ENCODE peak calls at places on chromosomes 2 and 18, in four cellular contexts. Y, W, H and K are unnamed samples.

GRCh38 chr2:86331391-86331790 is 6.0 kb downstream of the REEP1 start:
- DNase-seq in Y (no peak), W (no peak), H (no peak), K (no peak)

GRCh38 chr2:108377815-108378630 is at the start of gene SULT1C4:
- DNase-seq in Y (no peak), W (no peak), H (peak; percentile 66), K (no peak)

GRCh38 chr18:35697869-35698268 is 116.3 kb downstream of the GALNT1 start:
- DNase-seq in Y (no peak), W (no peak), H (no peak), K (no peak)

GRCh38 chr2:15844099-15844801 is 96.1 kb upstream of the MYCN start:
- DNase-seq in Y (no peak), W (no peak), H (no peak), K (no peak)

GRCh38 chr2:65662654-65663432 is 230.4 kb upstream of the SPRED2 start:
- DNase-seq in Y (no peak), W (no peak), H (peak; percentile 93), K (no peak)

GRCh38 chr2:119491776-119492525 is 32.3 kb downstream of the SCTR start:
- DNase-seq in Y (peak; percentile 49), W (no peak), H (peak; percentile 71), K (no peak)

GRCh38 chr2:235950473-235950809 is 217.7 kb downstream of the GBX2 start:
- DNase-seq in Y (no peak), W (no peak), H (no peak), K (no peak)

GRCh38 chr2:37338933-37339332 is 5.5 kb upstream of the QPCT start:
- DNase-seq in Y (no peak), W (no peak), H (no peak), K (no peak)

GRCh38 chr2:120647487-120647886 is 88.2 kb upstream of the GLI2 start:
- DNase-seq in Y (peak; percentile 21), W (no peak), H (peak; percentile 89), K (no peak)

GRCh38 chr2:239223029-239223329 is 177.8 kb downstream of the HDAC4 start:
- DNase-seq in Y (no peak), W (no peak), H (peak; percentile 78), K (no peak)

GRCh38 chr2:10236571-10237391 is 65.9 kb upstream of the HPCAL1 start:
- DNase-seq in Y (no peak), W (no peak), H (no peak), K (no peak)

GRCh38 chr2:76684762-76685161 is 837.4 kb downstream of the LRRTM4 start:
- DNase-seq in Y (no peak), W (no peak), H (no peak), K (no peak)

GRCh38 chr2:197122821-197123220 is 187.8 kb downstream of the ANKRD44 start:
- DNase-seq in Y (no peak), W (no peak), H (no peak), K (no peak)

GRCh38 chr2:26292646-26293045 is 47.9 kb downstream of the HADHB start:
- DNase-seq in Y (no peak), W (no peak), H (peak; percentile 62), K (no peak)

GRCh38 chr18:74745658-74746403 is 148.2 kb downstream of the ZNF407 start:
- DNase-seq in Y (peak; percentile 40), W (no peak), H (peak; percentile 86), K (peak; percentile 39)

GRCh38 chr2:70680735-70681134 is 87.3 kb downstream of the ADD2 start:
- DNase-seq in Y (no peak), W (no peak), H (no peak), K (no peak)

GRCh38 chr2:169513094-169513493 is 3.6 kb downstream of the KLHL41 start:
- DNase-seq in Y (no peak), W (no peak), H (no peak), K (no peak)

GRCh38 chr2:144274131-144274530 is 245.8 kb downstream of the ZEB2 start:
- DNase-seq in Y (no peak), W (no peak), H (no peak), K (no peak)

GRCh38 chr2:19228092-19228670 is 130.2 kb downstream of the OSR1 start:
- DNase-seq in Y (no peak), W (no peak), H (no peak), K (no peak)

GRCh38 chr18:24368749-24369148 is 28.9 kb downstream of the OSBPL1A start:
- DNase-seq in Y (no peak), W (no peak), H (peak; percentile 20), K (no peak)

GRCh38 chr18:35497334-35498197 is at the start of gene INO80C:
- DNase-seq in Y (peak; percentile 92), W (peak; percentile 77), H (peak; percentile 93), K (peak; percentile 98)

GRCh38 chr2:29632018-29632417 is 289.4 kb downstream of the ALK start:
- DNase-seq in Y (no peak), W (no peak), H (peak; percentile 75), K (no peak)

GRCh38 chr2:224069172-224069571 is 30.1 kb upstream of the SERPINE2 start:
- DNase-seq in Y (no peak), W (no peak), H (no peak), K (no peak)

DNA sequence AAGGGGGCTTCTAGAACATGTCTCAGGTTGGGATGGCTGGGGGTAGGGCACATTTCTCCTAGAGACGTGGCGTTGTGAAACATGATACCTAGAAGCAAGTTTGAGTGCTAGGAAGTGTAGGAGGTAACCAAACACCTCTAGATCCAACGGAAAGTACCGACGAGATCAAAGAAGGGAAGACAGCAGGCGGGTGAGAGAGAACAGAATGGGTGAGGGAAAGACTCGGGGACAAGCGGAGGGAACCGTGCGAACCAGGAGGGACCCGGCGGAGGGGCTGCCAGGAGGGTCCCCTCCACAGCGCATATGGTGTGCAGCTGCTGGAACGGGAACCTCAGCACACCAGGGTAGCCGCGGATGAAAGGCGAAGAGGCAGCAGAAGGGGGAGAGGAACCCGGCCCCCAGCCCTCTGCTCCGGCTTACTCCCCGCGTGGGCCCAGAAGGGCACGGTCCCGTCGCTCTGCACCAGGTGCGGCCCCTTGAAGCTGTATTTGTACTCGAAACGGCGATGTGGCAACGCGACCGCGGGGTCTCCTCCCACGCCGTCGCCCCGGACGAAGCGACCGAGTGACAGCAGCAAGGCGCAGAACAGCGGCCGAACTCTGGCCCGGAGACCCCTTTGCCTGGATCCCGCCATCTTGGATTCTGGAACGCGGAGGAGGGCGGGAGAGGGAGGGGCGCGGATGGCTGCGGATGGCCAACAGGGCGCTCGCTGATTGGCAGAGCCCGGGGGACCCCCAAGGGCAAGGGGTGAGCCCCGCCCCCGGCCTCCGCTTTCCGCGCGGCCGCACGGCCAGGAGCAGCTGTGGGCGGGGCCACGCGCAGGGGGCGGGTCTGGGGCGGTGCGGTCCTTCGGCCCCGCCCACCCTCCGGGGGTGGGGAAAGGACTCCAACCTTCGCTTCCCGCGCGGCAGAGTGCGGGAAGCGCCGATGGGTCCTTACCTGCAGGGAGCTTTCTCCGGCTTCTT is at the start of gene LMAN1:
- DNase-seq in Y (peak; percentile 79), W (peak; percentile 91), H (peak; percentile 91), K (peak; percentile 95)
- TF ChIP-seq POLR2A in Y (peak; percentile 70), W (peak; percentile 86), H (peak; percentile 94), K (peak; percentile 49)

DNA sequence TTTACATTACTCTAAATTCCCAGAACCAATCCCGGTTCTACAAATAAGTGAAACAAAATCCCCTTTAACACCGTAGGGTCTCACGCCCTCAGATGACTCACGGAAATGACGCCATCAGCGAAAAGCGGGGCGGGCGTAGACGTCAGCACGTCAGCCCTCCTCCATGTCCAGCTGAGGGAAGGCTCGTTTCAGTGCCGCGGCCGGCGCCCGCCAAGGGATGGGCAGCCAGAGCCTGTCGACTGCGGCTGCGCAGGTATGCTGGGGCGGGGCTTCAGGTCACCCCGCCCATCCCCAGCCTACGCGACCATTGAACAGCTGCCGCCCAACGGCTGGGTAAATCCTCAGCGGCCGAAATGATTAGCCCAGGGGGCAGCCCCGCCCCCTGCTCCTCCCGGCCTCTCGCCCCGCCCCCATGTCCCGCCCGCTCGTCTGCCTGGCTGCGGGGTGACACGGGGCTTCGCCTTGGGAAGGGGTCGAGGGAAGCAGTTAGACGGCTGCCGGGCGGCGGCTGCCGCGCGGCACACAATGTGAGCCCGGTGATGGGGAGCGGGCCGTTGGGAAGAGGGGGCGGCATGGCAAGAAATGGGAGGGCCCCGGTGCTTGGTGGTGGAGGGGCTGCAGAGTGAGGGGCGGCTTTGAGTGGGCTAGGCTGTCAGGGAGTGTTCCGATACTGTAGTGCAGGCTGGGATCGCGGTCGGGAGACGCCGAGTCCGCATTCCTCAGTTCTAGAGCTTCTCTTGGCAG is at the start of gene NBEAL1:
- DNase-seq in Y (peak; percentile 95), W (peak; percentile 81), H (peak; percentile 100), K (peak; percentile 99)
- TF ChIP-seq POLR2A in Y (no peak), W (peak; percentile 36), H (peak; percentile 90), K (peak; percentile 83)

GRCh38 chr2:176537932-176538331 is 268.7 kb downstream of the MTX2 start:
- DNase-seq in Y (no peak), W (no peak), H (no peak), K (no peak)

GRCh38 chr2:176544579-176545365 is 275.5 kb downstream of the MTX2 start:
- DNase-seq in Y (no peak), W (no peak), H (no peak), K (no peak)

GRCh38 chr2:176536739-176537138 is 267.5 kb downstream of the MTX2 start:
- DNase-seq in Y (no peak), W (no peak), H (no peak), K (no peak)

GRCh38 chr2:176542456-176542855 is 273.2 kb downstream of the MTX2 start:
- DNase-seq in Y (no peak), W (no peak), H (no peak), K (no peak)

DNA sequence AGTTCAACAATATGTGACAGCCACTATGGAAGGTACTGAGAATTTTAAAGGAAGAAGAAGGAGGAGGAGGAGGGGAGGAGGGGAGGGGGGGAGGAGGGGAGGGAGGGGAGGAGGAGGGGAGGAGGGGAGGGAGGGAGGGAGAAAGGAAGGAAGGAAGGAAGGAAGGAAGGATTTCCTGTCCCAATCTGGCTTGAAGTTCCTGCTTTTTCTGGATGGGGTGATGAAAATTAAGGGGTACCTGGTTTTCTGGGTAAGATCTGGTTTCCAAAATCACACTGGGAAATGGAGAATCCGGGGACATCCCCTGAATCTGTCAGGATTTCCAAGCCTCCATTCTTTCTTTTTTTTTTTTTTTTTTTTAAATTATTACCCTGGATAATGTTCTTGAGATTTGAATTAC is 271.8 kb downstream of the MTX2 start:
- DNase-seq in Y (no peak), W (no peak), H (no peak), K (no peak)
- TF ChIP-seq POLR2A in Y (no peak), W (no peak), H (no peak), K (no peak)

GRCh38 chr2:218149865-218150264 is 16.9 kb downstream of the CXCR1 start:
- DNase-seq in Y (no peak), W (peak; percentile 32), H (no peak), K (no peak)

GRCh38 chr2:218146056-218146455 is 20.2 kb downstream of the CXCR2 start:
- DNase-seq in Y (no peak), W (no peak), H (peak; percentile 14), K (no peak)

GRCh38 chr2:218152777-218153176 is 14.0 kb downstream of the CXCR1 start:
- DNase-seq in Y (peak; percentile 53), W (no peak), H (no peak), K (no peak)

GRCh38 chr2:218152172-218152571 is 14.6 kb downstream of the CXCR1 start:
- DNase-seq in Y (no peak), W (no peak), H (no peak), K (no peak)

DNA sequence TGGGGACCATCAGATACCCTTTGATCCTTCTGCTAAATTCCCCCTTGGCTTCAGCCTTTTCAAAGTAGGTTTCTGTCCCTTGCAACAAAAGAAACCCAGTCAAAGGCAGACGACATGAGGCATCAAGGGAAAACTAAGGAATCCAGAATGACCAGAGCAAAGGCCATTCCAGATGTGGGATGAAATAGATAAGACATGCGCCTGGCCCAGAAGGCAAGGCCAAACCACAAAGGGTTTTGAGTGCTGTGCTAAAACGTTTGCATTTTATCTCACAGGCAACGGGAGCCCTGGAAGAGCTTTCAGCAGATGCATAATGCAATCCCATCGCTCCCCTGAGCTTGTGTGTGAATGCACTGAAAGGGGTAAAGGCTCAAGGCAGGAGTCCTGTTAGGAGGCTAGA is 17.7 kb downstream of the CXCR1 start:
- DNase-seq in Y (no peak), W (no peak), H (no peak), K (no peak)
- TF ChIP-seq POLR2A in Y (no peak), W (no peak), H (no peak), K (no peak)

GRCh38 chr18:9614401-9615279 is at the start of gene PPP4R1:
- DNase-seq in Y (no peak), W (peak; percentile 58), H (peak; percentile 52), K (peak; percentile 83)
- TF ChIP-seq POLR2A in Y (peak; percentile 43), W (no peak), H (peak; percentile 64), K (peak; percentile 29)